ENCODE peak calls at places on chromosomes 1 and 21, in four cellular contexts. One of them, this sample, is unnamed.

GRCh38 chr1:218939095-218939494 is 234.6 kb upstream of the LYPLAL1 start:
- DNase-seq in colonic mucosa: no peak
- DNase-seq in neuronal stem cell: no peak
- DNase-seq in lung: no peak
- DNase-seq in this sample: no peak

GRCh38 chr1:10598088-10598712 is 123.5 kb downstream of the PEX14 start:
- DNase-seq in colonic mucosa: no peak
- DNase-seq in neuronal stem cell: no peak
- DNase-seq in lung: no peak
- DNase-seq in this sample: no peak

GRCh38 chr1:231584117-231584516 is 42.5 kb upstream of the DISC1 start:
- DNase-seq in colonic mucosa: no peak
- DNase-seq in neuronal stem cell: no peak
- DNase-seq in lung: no peak
- DNase-seq in this sample: no peak

GRCh38 chr1:52345252-52345651 is 20.8 kb downstream of the CC2D1B start:
- DNase-seq in colonic mucosa: no peak
- DNase-seq in neuronal stem cell: no peak
- DNase-seq in lung: no peak
- DNase-seq in this sample: no peak

GRCh38 chr1:50110084-50110615 is 1.4 kb downstream of the ELAVL4 start:
- DNase-seq in colonic mucosa: no peak
- DNase-seq in neuronal stem cell: no peak
- DNase-seq in lung: no peak
- DNase-seq in this sample: no peak

GRCh38 chr1:235822685-235823084 is 44.0 kb downstream of the LYST start:
- DNase-seq in colonic mucosa: no peak
- DNase-seq in neuronal stem cell: no peak
- DNase-seq in lung: no peak
- DNase-seq in this sample: no peak

GRCh38 chr1:27979151-27979858 is 19.5 kb downstream of the XKR8 start:
- DNase-seq in colonic mucosa: no peak
- DNase-seq in neuronal stem cell: no peak
- DNase-seq in lung: no peak
- DNase-seq in this sample: no peak

GRCh38 chr1:36771222-36771621 is 263.1 kb downstream of the GRIK3 start:
- DNase-seq in colonic mucosa: no peak
- DNase-seq in neuronal stem cell: peak
- DNase-seq in lung: no peak
- DNase-seq in this sample: no peak

GRCh38 chr1:212147581-212148033 is 112.1 kb downstream of the DTL start:
- DNase-seq in colonic mucosa: peak
- DNase-seq in neuronal stem cell: no peak
- DNase-seq in lung: peak
- DNase-seq in this sample: no peak

GRCh38 chr1:233010164-233010563 is 59.8 kb downstream of the NTPCR start:
- DNase-seq in colonic mucosa: no peak
- DNase-seq in neuronal stem cell: no peak
- DNase-seq in lung: no peak
- DNase-seq in this sample: no peak

GRCh38 chr1:28580706-28581530 is 11.1 kb upstream of the RAB42 start:
- DNase-seq in colonic mucosa: peak
- DNase-seq in neuronal stem cell: peak
- DNase-seq in lung: peak
- DNase-seq in this sample: peak

GRCh38 chr1:167542109-167543032 is 11.2 kb downstream of the CREG1 start:
- DNase-seq in colonic mucosa: no peak
- DNase-seq in neuronal stem cell: no peak
- DNase-seq in lung: no peak
- DNase-seq in this sample: no peak

GRCh38 chr1:160605205-160605604 is 25.9 kb upstream of the CD84 start:
- DNase-seq in colonic mucosa: no peak
- DNase-seq in neuronal stem cell: no peak
- DNase-seq in lung: no peak
- DNase-seq in this sample: no peak

GRCh38 chr1:44688760-44689446 is 14.4 kb downstream of the ARMH1 start:
- DNase-seq in colonic mucosa: peak
- DNase-seq in neuronal stem cell: no peak
- DNase-seq in lung: no peak
- DNase-seq in this sample: no peak

GRCh38 chr21:29849735-29850176 is 90.0 kb downstream of the GRIK1 start:
- DNase-seq in colonic mucosa: peak
- DNase-seq in neuronal stem cell: peak
- DNase-seq in lung: no peak
- DNase-seq in this sample: no peak

GRCh38 chr1:222824641-222825040 is 9.8 kb downstream of the DISP1 start:
- DNase-seq in colonic mucosa: no peak
- DNase-seq in neuronal stem cell: no peak
- DNase-seq in lung: no peak
- DNase-seq in this sample: no peak

GRCh38 chr1:165364432-165365133 is 8.1 kb upstream of the LMX1A start:
- DNase-seq in colonic mucosa: no peak
- DNase-seq in neuronal stem cell: no peak
- DNase-seq in lung: no peak
- DNase-seq in this sample: no peak

GRCh38 chr1:9573723-9574122 is 15.0 kb upstream of the TMEM201 start:
- DNase-seq in colonic mucosa: no peak
- DNase-seq in neuronal stem cell: no peak
- DNase-seq in lung: no peak
- DNase-seq in this sample: no peak

GRCh38 chr21:37582613-37583012 is 216.0 kb downstream of the DYRK1A start:
- DNase-seq in colonic mucosa: no peak
- DNase-seq in neuronal stem cell: no peak
- DNase-seq in lung: no peak
- DNase-seq in this sample: no peak

GRCh38 chr1:169108897-169109560 is 2.5 kb downstream of the ATP1B1 start:
- DNase-seq in colonic mucosa: peak
- DNase-seq in neuronal stem cell: no peak
- DNase-seq in lung: no peak
- DNase-seq in this sample: peak

GRCh38 chr1:87134061-87134460 is 194.6 kb upstream of the LMO4 start:
- DNase-seq in colonic mucosa: no peak
- DNase-seq in neuronal stem cell: no peak
- DNase-seq in lung: no peak
- DNase-seq in this sample: no peak

GRCh38 chr1:246151796-246152434 is 355.2 kb downstream of the SMYD3 start:
- DNase-seq in colonic mucosa: no peak
- DNase-seq in neuronal stem cell: no peak
- DNase-seq in lung: no peak
- DNase-seq in this sample: no peak

GRCh38 chr1:40519517-40519916 is 10.9 kb downstream of the EXO5 start:
- DNase-seq in colonic mucosa: no peak
- DNase-seq in neuronal stem cell: no peak
- DNase-seq in lung: no peak
- DNase-seq in this sample: no peak

GRCh38 chr1:6612641-6613360 is 730 bp upstream of the PHF13 start:
- DNase-seq in colonic mucosa: peak
- DNase-seq in neuronal stem cell: no peak
- DNase-seq in lung: peak
- DNase-seq in this sample: peak

GRCh38 chr1:172980456-172980855 is 70.3 kb downstream of the TNFSF18 start:
- DNase-seq in colonic mucosa: no peak
- DNase-seq in neuronal stem cell: no peak
- DNase-seq in lung: no peak
- DNase-seq in this sample: no peak

GRCh38 chr1:64884261-64885040 is 81.9 kb downstream of the JAK1 start:
- DNase-seq in colonic mucosa: no peak
- DNase-seq in neuronal stem cell: no peak
- DNase-seq in lung: no peak
- DNase-seq in this sample: no peak

GRCh38 chr1:29854700-29855276 is 618.5 kb downstream of the PTPRU start:
- DNase-seq in colonic mucosa: no peak
- DNase-seq in neuronal stem cell: no peak
- DNase-seq in lung: no peak
- DNase-seq in this sample: no peak

GRCh38 chr1:205458777-205459566 is 3.1 kb upstream of the BLACAT1 start:
- DNase-seq in colonic mucosa: no peak
- DNase-seq in neuronal stem cell: no peak
- DNase-seq in lung: no peak
- DNase-seq in this sample: no peak

GRCh38 chr21:39020751-39021474 is 162.3 kb downstream of the PSMG1 start:
- DNase-seq in colonic mucosa: no peak
- DNase-seq in neuronal stem cell: no peak
- DNase-seq in lung: peak
- DNase-seq in this sample: no peak

GRCh38 chr1:209628618-209629299 is 23.5 kb downstream of the LAMB3 start:
- DNase-seq in colonic mucosa: no peak
- DNase-seq in neuronal stem cell: no peak
- DNase-seq in lung: no peak
- DNase-seq in this sample: no peak

GRCh38 chr1:24204116-24204515 is 17.0 kb upstream of the IFNLR1 start:
- DNase-seq in colonic mucosa: no peak
- DNase-seq in neuronal stem cell: no peak
- DNase-seq in lung: no peak
- DNase-seq in this sample: no peak

GRCh38 chr1:24201941-24202440 is 14.9 kb upstream of the IFNLR1 start:
- DNase-seq in colonic mucosa: peak
- DNase-seq in neuronal stem cell: peak
- DNase-seq in lung: peak
- DNase-seq in this sample: peak

GRCh38 chr1:24203404-24203803 is 16.3 kb upstream of the IFNLR1 start:
- DNase-seq in colonic mucosa: no peak
- DNase-seq in neuronal stem cell: no peak
- DNase-seq in lung: no peak
- DNase-seq in this sample: peak

GRCh38 chr1:24202556-24202955 is 15.5 kb upstream of the IFNLR1 start:
- DNase-seq in colonic mucosa: no peak
- DNase-seq in neuronal stem cell: no peak
- DNase-seq in lung: no peak
- DNase-seq in this sample: no peak

GRCh38 chr1:24202987-24203386 is 15.9 kb upstream of the IFNLR1 start:
- DNase-seq in colonic mucosa: no peak
- DNase-seq in neuronal stem cell: no peak
- DNase-seq in lung: no peak
- DNase-seq in this sample: no peak
- H3K27ac ChIP-seq in colonic mucosa: no peak
- H3K27ac ChIP-seq in neuronal stem cell: no peak
- H3K27ac ChIP-seq in lung: no peak
- H3K27ac ChIP-seq in this sample: no peak

DNA sequence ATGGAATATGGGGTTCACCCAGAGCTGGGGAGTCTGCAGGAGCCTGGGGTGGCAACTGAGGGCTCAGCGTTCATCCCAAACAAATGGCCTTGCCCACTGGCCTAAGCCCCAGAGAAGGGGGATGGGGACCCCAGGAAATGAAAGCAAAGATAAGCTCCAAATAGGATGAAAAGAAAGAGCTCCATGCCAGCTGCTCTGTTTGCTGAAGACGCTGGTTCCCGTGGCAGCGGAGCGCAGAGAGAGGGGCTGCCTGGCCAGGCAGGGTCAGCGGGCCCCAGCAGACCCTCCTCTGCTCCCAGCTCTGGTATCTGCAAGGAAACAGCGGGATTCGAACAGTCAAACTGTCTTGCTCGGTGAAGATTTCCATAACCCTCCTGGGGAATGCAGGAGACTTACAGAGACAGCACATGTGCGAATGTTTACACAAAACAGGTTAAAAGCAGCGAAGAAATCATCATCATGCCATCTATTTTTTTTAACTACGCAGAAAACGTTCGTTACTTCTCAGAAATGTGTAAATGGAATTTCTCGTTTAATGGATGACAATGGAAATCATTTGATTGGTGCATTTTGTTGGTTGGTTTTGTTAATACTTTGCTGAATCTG is 94.4 kb downstream of the PDE9A start:
- DNase-seq in colonic mucosa: no peak
- DNase-seq in neuronal stem cell: no peak
- DNase-seq in lung: no peak
- DNase-seq in this sample: peak
- H3K27ac ChIP-seq in colonic mucosa: peak
- H3K27ac ChIP-seq in neuronal stem cell: no peak
- H3K27ac ChIP-seq in lung: no peak
- H3K27ac ChIP-seq in this sample: peak

DNA sequence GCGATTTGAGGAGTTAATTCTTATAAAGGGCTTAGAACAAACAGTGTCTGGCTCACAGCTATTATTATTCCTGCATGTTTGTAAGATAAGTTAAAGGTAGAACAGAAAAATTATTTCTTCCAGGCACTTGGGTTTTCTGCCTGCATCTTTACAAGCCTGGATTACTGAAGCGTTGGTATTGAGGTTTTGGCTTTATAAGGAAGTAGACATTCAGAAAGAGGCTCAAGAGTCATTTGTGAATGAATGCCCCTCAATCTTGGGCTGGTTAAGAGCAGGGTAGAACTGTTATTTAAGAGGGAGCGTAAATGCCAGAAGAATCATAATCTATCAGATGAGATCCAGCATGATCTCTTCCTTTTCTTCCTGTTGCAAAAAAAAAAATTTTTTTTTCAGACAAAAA is 77.3 kb upstream of the ARID1A start:
- DNase-seq in colonic mucosa: no peak
- DNase-seq in neuronal stem cell: no peak
- DNase-seq in lung: no peak
- DNase-seq in this sample: no peak
- H3K27ac ChIP-seq in colonic mucosa: no peak
- H3K27ac ChIP-seq in neuronal stem cell: peak
- H3K27ac ChIP-seq in lung: no peak
- H3K27ac ChIP-seq in this sample: no peak

GRCh38 chr1:66559517-66559916 is 25.6 kb downstream of the SGIP1 start:
- DNase-seq in colonic mucosa: no peak
- DNase-seq in neuronal stem cell: no peak
- DNase-seq in lung: no peak
- DNase-seq in this sample: no peak
- H3K27ac ChIP-seq in colonic mucosa: no peak
- H3K27ac ChIP-seq in neuronal stem cell: no peak
- H3K27ac ChIP-seq in lung: peak
- H3K27ac ChIP-seq in this sample: no peak

GRCh38 chr1:66197785-66198184 is 336.2 kb upstream of the SGIP1 start:
- DNase-seq in colonic mucosa: no peak
- DNase-seq in neuronal stem cell: no peak
- DNase-seq in lung: no peak
- DNase-seq in this sample: no peak

DNA sequence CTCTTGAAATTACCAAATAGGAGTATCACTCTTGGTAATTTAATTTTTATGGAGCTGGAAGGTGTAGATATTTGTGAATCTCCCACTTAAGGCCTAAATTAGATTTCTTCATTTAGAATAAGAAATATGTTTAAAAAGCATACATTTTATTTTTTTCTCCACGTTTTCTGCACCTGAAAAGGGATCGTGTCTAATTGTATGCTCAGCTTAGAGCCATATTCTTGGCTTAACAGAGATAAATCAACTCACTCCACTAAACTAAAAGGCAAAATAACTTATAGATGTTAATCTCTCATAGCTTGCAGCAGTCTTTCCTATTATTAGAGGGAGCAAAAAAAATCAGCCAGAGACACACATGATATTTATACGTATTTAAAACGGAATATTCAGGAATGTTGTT is 336.8 kb upstream of the SGIP1 start:
- DNase-seq in colonic mucosa: no peak
- DNase-seq in neuronal stem cell: no peak
- DNase-seq in lung: no peak
- DNase-seq in this sample: no peak
- H3K27ac ChIP-seq in colonic mucosa: no peak
- H3K27ac ChIP-seq in neuronal stem cell: no peak
- H3K27ac ChIP-seq in lung: no peak
- H3K27ac ChIP-seq in this sample: no peak

GRCh38 chr1:203678943-203679661 is 52.5 kb downstream of the ATP2B4 start:
- DNase-seq in colonic mucosa: no peak
- DNase-seq in neuronal stem cell: no peak
- DNase-seq in lung: no peak
- DNase-seq in this sample: no peak
- H3K27ac ChIP-seq in colonic mucosa: no peak
- H3K27ac ChIP-seq in neuronal stem cell: no peak
- H3K27ac ChIP-seq in lung: no peak
- H3K27ac ChIP-seq in this sample: no peak